ENCODE peak calls at places on chromosome 19, in five cellular contexts. One of them, this sample, is unnamed.
A peak's percentile ranks its signal among the peaks of the same experiment; 100 is the strongest.

GRCh38 chr19:21256722-21257121 is 72.5 kb downstream of the ZNF708 start:
- DNase-seq in fibroblast of lung: no peak
- DNase-seq in body of pancreas: no peak
- DNase-seq in upper lobe of right lung: no peak
- DNase-seq in lower lobe of right lung: no peak
- DNase-seq in this sample: no peak

GRCh38 chr19:35518313-35518712 is 4.9 kb upstream of the DMKN start:
- DNase-seq in fibroblast of lung: peak; percentile 92
- DNase-seq in body of pancreas: no peak
- DNase-seq in upper lobe of right lung: no peak
- DNase-seq in lower lobe of right lung: no peak
- DNase-seq in this sample: no peak

GRCh38 chr19:15297416-15298224 is 34.7 kb downstream of the BRD4 start:
- DNase-seq in fibroblast of lung: peak; percentile 86
- DNase-seq in body of pancreas: peak; percentile 25
- DNase-seq in upper lobe of right lung: peak; percentile 22
- DNase-seq in lower lobe of right lung: no peak
- DNase-seq in this sample: no peak

GRCh38 chr19:17245535-17245984 is at the start of gene NR2F6:
- DNase-seq in fibroblast of lung: no peak
- DNase-seq in body of pancreas: no peak
- DNase-seq in upper lobe of right lung: no peak
- DNase-seq in lower lobe of right lung: no peak
- DNase-seq in this sample: no peak

GRCh38 chr19:50214699-50215543 is 11.5 kb downstream of the MYH14 start:
- DNase-seq in fibroblast of lung: no peak
- DNase-seq in body of pancreas: peak; percentile 88
- DNase-seq in upper lobe of right lung: peak; percentile 94
- DNase-seq in lower lobe of right lung: peak; percentile 93
- DNase-seq in this sample: no peak

GRCh38 chr19:32223595-32224370 is 121.6 kb upstream of the ZNF507 start:
- DNase-seq in fibroblast of lung: no peak
- DNase-seq in body of pancreas: no peak
- DNase-seq in upper lobe of right lung: no peak
- DNase-seq in lower lobe of right lung: no peak
- DNase-seq in this sample: no peak

GRCh38 chr19:31277516-31277915 is 71.7 kb downstream of the TSHZ3 start:
- DNase-seq in fibroblast of lung: no peak
- DNase-seq in body of pancreas: no peak
- DNase-seq in upper lobe of right lung: peak; percentile 40
- DNase-seq in lower lobe of right lung: no peak
- DNase-seq in this sample: peak; percentile 45

GRCh38 chr19:33114302-33114701 is 17.6 kb upstream of the WDR88 start:
- DNase-seq in fibroblast of lung: no peak
- DNase-seq in body of pancreas: peak; percentile 42
- DNase-seq in upper lobe of right lung: no peak
- DNase-seq in lower lobe of right lung: no peak
- DNase-seq in this sample: no peak

GRCh38 chr19:39941615-39942507 is 7.4 kb upstream of the FCGBP start:
- DNase-seq in fibroblast of lung: no peak
- DNase-seq in body of pancreas: no peak
- DNase-seq in upper lobe of right lung: no peak
- DNase-seq in lower lobe of right lung: no peak
- DNase-seq in this sample: no peak

GRCh38 chr19:47270408-47270807 is 4.3 kb upstream of the INAFM1 start:
- DNase-seq in fibroblast of lung: no peak
- DNase-seq in body of pancreas: no peak
- DNase-seq in upper lobe of right lung: peak; percentile 69
- DNase-seq in lower lobe of right lung: no peak
- DNase-seq in this sample: no peak

GRCh38 chr19:47273313-47274070 is 1.2 kb upstream of the INAFM1 start:
- DNase-seq in fibroblast of lung: peak; percentile 92
- DNase-seq in body of pancreas: peak; percentile 93
- DNase-seq in upper lobe of right lung: peak; percentile 96
- DNase-seq in lower lobe of right lung: peak; percentile 95
- DNase-seq in this sample: peak; percentile 94

GRCh38 chr19:47271949-47272348 is 2.7 kb upstream of the INAFM1 start:
- DNase-seq in fibroblast of lung: no peak
- DNase-seq in body of pancreas: no peak
- DNase-seq in upper lobe of right lung: no peak
- DNase-seq in lower lobe of right lung: no peak
- DNase-seq in this sample: no peak

GRCh38 chr19:47274071-47274890 is at the start of gene INAFM1:
- DNase-seq in fibroblast of lung: peak; percentile 94
- DNase-seq in body of pancreas: peak; percentile 98
- DNase-seq in upper lobe of right lung: peak; percentile 100
- DNase-seq in lower lobe of right lung: peak; percentile 99
- DNase-seq in this sample: peak; percentile 99

DNA sequence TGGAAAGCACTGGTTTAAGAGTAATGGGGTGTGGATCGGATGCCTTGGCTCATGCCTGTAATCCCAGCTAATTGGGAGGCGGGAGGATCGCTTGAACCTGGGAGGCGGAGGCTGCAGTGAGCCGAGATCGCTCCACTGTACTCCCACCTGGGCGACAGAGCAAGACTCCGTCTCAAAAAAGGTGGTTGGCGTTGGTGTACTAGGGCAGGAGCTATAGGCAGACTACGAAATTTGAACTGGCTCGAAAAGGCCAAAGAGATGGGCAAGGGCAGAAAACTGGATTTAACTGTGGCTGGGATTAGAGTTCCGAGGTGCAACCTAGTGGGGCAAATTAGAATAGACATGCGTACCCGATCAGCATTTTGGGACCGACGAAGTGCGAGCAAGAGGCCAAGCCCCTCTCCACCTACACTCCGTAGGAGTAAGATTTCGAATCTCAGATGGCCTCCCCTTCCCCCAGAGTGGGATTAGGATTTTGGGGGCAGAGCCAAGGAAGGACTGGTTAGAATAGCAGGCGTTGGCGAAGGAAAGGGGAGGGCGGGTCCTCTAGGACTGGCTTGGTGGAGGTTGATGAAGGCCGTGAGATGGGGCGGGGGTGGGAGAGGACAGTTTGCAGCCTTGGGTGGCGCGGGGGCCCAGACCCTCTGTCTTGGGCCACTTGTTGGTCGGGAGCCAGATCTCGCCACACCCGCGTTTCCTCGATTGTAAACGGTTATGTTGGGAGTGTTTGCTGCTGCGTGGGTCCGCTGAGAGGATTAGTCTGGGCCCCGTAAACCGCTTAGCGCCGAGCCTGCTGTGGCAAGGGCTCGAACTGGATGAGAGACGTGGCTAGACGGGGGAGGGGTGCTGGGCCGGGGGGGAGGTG is 2.0 kb upstream of the INAFM1 start:
- DNase-seq in fibroblast of lung: peak; percentile 32
- DNase-seq in body of pancreas: peak; percentile 57
- DNase-seq in upper lobe of right lung: peak; percentile 80
- DNase-seq in lower lobe of right lung: peak; percentile 63
- DNase-seq in this sample: peak; percentile 52
- TF ChIP-seq CTCF in fibroblast of lung: no peak
- TF ChIP-seq CTCF in body of pancreas: no peak
- TF ChIP-seq CTCF in upper lobe of right lung: no peak
- TF ChIP-seq CTCF in lower lobe of right lung: no peak
- TF ChIP-seq CTCF in this sample: no peak

DNA sequence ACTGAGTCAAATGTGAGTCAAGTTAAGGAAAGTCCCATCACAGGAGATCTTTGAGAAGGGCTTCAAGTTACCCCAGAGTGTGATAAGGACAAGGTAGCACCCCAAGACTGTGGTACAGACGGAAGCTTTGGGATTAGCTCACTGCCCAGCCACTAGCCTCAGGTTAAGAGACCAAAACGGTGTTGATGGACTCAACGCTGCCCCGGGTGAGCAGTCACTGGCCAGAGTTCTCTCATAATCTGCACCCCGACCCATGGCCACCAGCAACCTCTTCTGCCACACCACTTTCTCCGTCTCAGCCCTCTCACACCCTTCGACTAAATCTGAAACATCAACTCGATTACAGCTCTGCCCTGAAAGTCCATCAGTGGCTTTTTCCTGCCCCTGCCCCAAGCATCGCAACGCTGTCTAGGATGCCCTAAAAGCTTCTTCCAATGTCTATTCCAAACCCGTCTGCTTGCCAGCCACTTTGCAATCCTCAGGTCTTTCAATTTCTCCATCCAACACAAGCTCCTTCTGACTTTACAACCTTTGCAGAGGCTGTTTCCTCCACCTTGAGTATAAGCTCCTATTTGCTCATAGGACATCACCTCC is 5.6 kb downstream of the HNRNPL start:
- DNase-seq in fibroblast of lung: no peak
- DNase-seq in body of pancreas: no peak
- DNase-seq in upper lobe of right lung: no peak
- DNase-seq in lower lobe of right lung: no peak
- DNase-seq in this sample: peak; percentile 43
- H3K4me1 ChIP-seq in fibroblast of lung: peaks cover 2% of the 10 kb centered on the region
- H3K4me1 ChIP-seq in body of pancreas: peaks cover 71% of the 10 kb centered on the region
- H3K4me1 ChIP-seq in upper lobe of right lung: peaks cover 19% of the 10 kb centered on the region
- H3K4me1 ChIP-seq in lower lobe of right lung: peaks cover 53% of the 10 kb centered on the region
- H3K4me1 ChIP-seq in this sample: peaks cover 80% of the 10 kb centered on the region

DNA sequence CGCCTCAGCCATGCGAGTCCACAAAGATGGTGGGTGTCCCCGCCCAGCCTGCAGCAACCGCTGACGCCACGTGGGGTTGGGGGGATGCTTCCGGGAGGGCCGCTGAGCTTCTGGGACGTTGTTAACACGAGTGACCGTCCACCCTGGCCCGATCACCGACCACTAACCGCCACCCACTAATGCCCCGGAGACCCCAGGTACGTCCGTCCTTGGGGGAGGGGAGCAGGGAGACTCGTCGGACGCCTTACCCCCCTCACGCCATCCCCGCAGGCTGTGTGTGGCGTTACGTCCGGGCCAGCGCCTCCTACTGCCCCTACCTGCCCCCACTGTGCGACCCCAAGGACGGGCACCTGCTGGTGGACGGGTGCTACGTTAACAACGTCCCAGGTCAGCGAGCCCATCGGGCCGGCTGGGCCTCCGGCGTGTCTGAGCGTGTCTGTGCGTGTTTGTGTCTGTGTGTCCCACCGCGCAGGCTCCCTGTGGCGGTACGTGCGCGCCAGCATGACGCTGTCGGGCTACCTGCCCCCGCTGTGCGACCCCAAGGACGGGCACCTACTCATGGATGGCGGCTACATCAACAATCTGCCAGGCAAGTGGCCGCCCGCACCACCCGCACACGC is 21.3 kb downstream of the PNPLA6 start:
- DNase-seq in fibroblast of lung: no peak
- DNase-seq in body of pancreas: no peak
- DNase-seq in upper lobe of right lung: no peak
- DNase-seq in lower lobe of right lung: no peak
- DNase-seq in this sample: no peak
- H3K4me3 ChIP-seq in fibroblast of lung: no peak overlapping the region
- H3K4me3 ChIP-seq in body of pancreas: no peak overlapping the region
- H3K4me3 ChIP-seq in upper lobe of right lung: no peak overlapping the region
- H3K4me3 ChIP-seq in lower lobe of right lung: no peak overlapping the region
- H3K4me3 ChIP-seq in this sample: no peak overlapping the region

GRCh38 chr19:41217741-41218140 is 1.3 kb upstream of the AXL start:
- DNase-seq in fibroblast of lung: no peak
- DNase-seq in body of pancreas: no peak
- DNase-seq in upper lobe of right lung: no peak
- DNase-seq in lower lobe of right lung: no peak
- DNase-seq in this sample: no peak
- TF ChIP-seq CTCF in fibroblast of lung: no peak
- TF ChIP-seq CTCF in body of pancreas: no peak
- TF ChIP-seq CTCF in upper lobe of right lung: no peak
- TF ChIP-seq CTCF in lower lobe of right lung: no peak
- TF ChIP-seq CTCF in this sample: no peak

DNA sequence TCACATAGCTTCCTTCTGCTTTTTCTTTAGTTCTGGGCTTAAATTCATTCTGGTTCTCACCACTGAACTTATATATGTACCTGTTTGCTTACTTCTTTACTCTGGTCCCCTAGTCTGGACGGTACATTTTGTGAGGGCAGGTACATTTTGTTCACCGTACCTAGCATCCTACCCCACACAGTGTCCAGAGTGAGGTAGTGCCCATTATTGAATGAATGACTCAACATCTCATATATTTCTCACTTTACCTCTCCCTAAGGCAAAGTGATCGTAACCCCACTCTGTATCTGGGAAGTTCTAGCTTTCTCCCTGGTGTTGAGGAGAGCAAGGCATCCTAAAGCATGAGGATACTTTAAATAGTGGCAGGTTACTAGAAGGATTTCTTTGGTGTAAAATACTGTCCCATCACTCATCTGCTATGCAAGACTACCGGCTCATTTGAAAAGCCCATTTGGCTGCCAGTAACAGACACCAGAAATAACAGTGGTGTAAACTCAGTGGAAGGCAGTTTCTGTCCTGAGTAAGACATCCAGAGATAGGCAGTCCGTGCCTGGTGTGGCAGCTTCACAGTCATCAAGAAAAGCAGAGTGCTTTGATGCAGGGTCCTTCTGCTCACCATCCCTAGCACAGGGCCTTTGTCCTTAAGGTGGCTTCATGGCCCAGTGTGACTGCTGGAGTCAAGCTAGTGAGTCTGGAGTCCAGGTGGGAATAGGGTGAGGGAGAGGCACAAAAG is 111.9 kb downstream of the SIPA1L3 start:
- DNase-seq in fibroblast of lung: no peak
- DNase-seq in body of pancreas: no peak
- DNase-seq in upper lobe of right lung: no peak
- DNase-seq in lower lobe of right lung: no peak
- DNase-seq in this sample: no peak
- H3K4me1 ChIP-seq in fibroblast of lung: peaks cover 5% of the 10 kb centered on the region
- H3K4me1 ChIP-seq in body of pancreas: peaks cover 16% of the 10 kb centered on the region
- H3K4me1 ChIP-seq in upper lobe of right lung: peaks cover 19% of the 10 kb centered on the region
- H3K4me1 ChIP-seq in lower lobe of right lung: peaks cover 19% of the 10 kb centered on the region
- H3K4me1 ChIP-seq in this sample: no peaks in the 10 kb centered on the region